ENCODE peak calls at places on chromosome 7, in nine cellular contexts. F is HTR-8/SVneo, K is KBM-7, W is head of caudate nucleus, V is NCI-H1092, H is Calu3, R is SHP77, N is ecto neural progenitor cell, X is amniotic stem cell. A is an unnamed sample.
A peak's percentile ranks its signal among the peaks of the same experiment; 100 is the strongest.

GRCh38 chr7:66146701-66147100 is 32.1 kb downstream of the CRCP start:
- DNase-seq in N (no peak), R (no peak), X (no peak), W (no peak), F (no peak), K (no peak), H (no peak), V (no peak), A (no peak)

GRCh38 chr7:105107458-105107857 is 93.5 kb downstream of the KMT2E start:
- DNase-seq in H (no peak), F (no peak), R (no peak), W (no peak), V (no peak), N (no peak), K (no peak), X (no peak), A (peak; percentile 38)

GRCh38 chr7:121084748-121085336 is 96.3 kb downstream of the CPED1 start:
- DNase-seq in V (no peak), N (no peak), K (no peak), H (peak; percentile 26), X (peak; percentile 28), W (no peak), F (peak; percentile 14), R (peak; percentile 31), A (no peak)

GRCh38 chr7:1193593-1194424 is 33.8 kb upstream of the ZFAND2A start:
- DNase-seq in K (peak; percentile 41), N (peak; percentile 70), X (no peak), F (no peak), W (peak; percentile 68), H (peak; percentile 92), V (no peak), R (peak; percentile 82), A (peak; percentile 84)

GRCh38 chr7:55574062-55574717 is 1.9 kb upstream of the VOPP1 start:
- DNase-seq in N (no peak), F (no peak), K (peak; percentile 66), H (no peak), R (no peak), X (no peak), V (no peak), W (no peak), A (no peak)

GRCh38 chr7:20698469-20698868 is 83.0 kb downstream of the ABCB5 start:
- DNase-seq in K (no peak), H (no peak), X (no peak), N (no peak), F (no peak), V (no peak), R (no peak), W (no peak), A (no peak)

GRCh38 chr7:80900583-80901576 is 18.0 kb downstream of the SEMA3C start:
- DNase-seq in V (no peak), X (peak; percentile 22), F (no peak), W (no peak), R (no peak), N (no peak), K (no peak), H (no peak), A (no peak)

GRCh38 chr7:139673230-139673629 is 104.6 kb downstream of the HIPK2 start:
- DNase-seq in V (no peak), W (no peak), K (no peak), X (no peak), R (no peak), N (no peak), F (no peak), H (no peak), A (no peak)

GRCh38 chr7:145928937-145929336 is 187.7 kb upstream of the CNTNAP2 start:
- DNase-seq in R (no peak), V (no peak), F (no peak), K (no peak), H (no peak), X (no peak), N (no peak), W (no peak), A (no peak)

GRCh38 chr7:116524609-116525297 is at the start of gene CAV1:
- DNase-seq in W (peak; percentile 68), V (no peak), H (peak; percentile 67), N (peak; percentile 66), K (peak; percentile 54), F (no peak), R (no peak), X (peak; percentile 91), A (no peak)

GRCh38 chr7:117872565-117873055 is 631 bp downstream of the CTTNBP2 start:
- DNase-seq in V (peak; percentile 37), R (no peak), N (peak; percentile 65), K (peak; percentile 38), X (no peak), H (peak; percentile 35), W (peak; percentile 80), F (no peak), A (no peak)

GRCh38 chr7:2729893-2730716 is 42.1 kb downstream of the AMZ1 start:
- DNase-seq in X (no peak), V (no peak), N (no peak), W (peak; percentile 58), F (no peak), H (no peak), R (no peak), K (no peak), A (no peak)

GRCh38 chr7:127391591-127392181 is 822 bp downstream of the ZNF800 start:
- DNase-seq in R (peak; percentile 32), V (no peak), F (no peak), H (peak; percentile 46), X (no peak), W (no peak), K (peak; percentile 55), N (peak; percentile 52), A (peak; percentile 8)

GRCh38 chr7:99092064-99092720 is 51.7 kb downstream of the SMURF1 start:
- DNase-seq in R (peak; percentile 34), V (no peak), N (no peak), K (no peak), X (no peak), F (no peak), H (peak; percentile 58), W (peak; percentile 37), A (no peak)

GRCh38 chr7:142785841-142786250 is 15.1 kb downstream of the PRSS2 start:
- DNase-seq in K (no peak), W (no peak), N (no peak), R (no peak), V (no peak), X (no peak), F (no peak), H (no peak), A (no peak)

GRCh38 chr7:38438938-38439337 is 165.5 kb upstream of the TARP start:
- DNase-seq in X (no peak), W (no peak), R (no peak), F (no peak), H (no peak), V (no peak), N (no peak), K (no peak), A (no peak)

GRCh38 chr7:32879460-32879859 is 12.1 kb downstream of the KBTBD2 start:
- DNase-seq in H (no peak), K (peak; percentile 23), V (no peak), W (no peak), X (no peak), F (no peak), R (peak; percentile 46), N (no peak), A (peak; percentile 20)

GRCh38 chr7:127794551-127794950 is 142.6 kb downstream of the SND1 start:
- DNase-seq in V (no peak), R (no peak), K (no peak), W (no peak), H (no peak), N (no peak), X (no peak), F (no peak), A (peak; percentile 50)

GRCh38 chr7:105136221-105136620 is 122.2 kb downstream of the KMT2E start:
- DNase-seq in N (no peak), H (no peak), W (no peak), K (no peak), R (no peak), X (no peak), V (no peak), F (no peak), A (no peak)

GRCh38 chr7:85452674-85453073 is 265.8 kb upstream of the SEMA3D start:
- DNase-seq in N (no peak), X (no peak), R (no peak), V (no peak), W (no peak), K (no peak), H (no peak), F (no peak), A (no peak)

GRCh38 chr7:102169651-102170416 is 116.8 kb upstream of the SH2B2 start:
- DNase-seq in F (no peak), H (no peak), R (no peak), X (no peak), N (no peak), W (no peak), V (no peak), K (no peak), A (peak; percentile 35)

GRCh38 chr7:53315986-53316385 is 280.6 kb downstream of the POM121L12 start:
- DNase-seq in V (no peak), X (no peak), N (peak; percentile 49), R (no peak), F (no peak), K (no peak), W (peak; percentile 20), H (no peak), A (peak; percentile 47)

GRCh38 chr7:74256446-74257408 is 2.5 kb upstream of the RFC2 start:
- DNase-seq in R (no peak), N (no peak), X (no peak), W (no peak), K (peak; percentile 54), F (no peak), V (no peak), H (no peak), A (no peak)

GRCh38 chr7:84328571-84328970 is 134.0 kb upstream of the SEMA3A start:
- DNase-seq in V (no peak), W (no peak), X (no peak), H (no peak), K (no peak), R (no peak), F (no peak), N (no peak), A (no peak)

GRCh38 chr7:339062-339342 is 49.0 kb downstream of the FOXL3 start:
- DNase-seq in V (no peak), F (no peak), R (no peak), H (no peak), W (no peak), K (no peak), X (no peak), N (no peak), A (no peak)

GRCh38 chr7:12220321-12221046 is 9.4 kb downstream of the TMEM106B start:
- DNase-seq in R (no peak), V (no peak), W (no peak), X (no peak), F (no peak), K (no peak), H (no peak), N (no peak), A (no peak)

GRCh38 chr7:94375167-94375566 is 19.5 kb upstream of the COL1A2 start:
- DNase-seq in R (no peak), V (no peak), N (peak; percentile 55), H (no peak), X (peak; percentile 79), K (no peak), F (peak; percentile 27), W (no peak), A (no peak)

GRCh38 chr7:129958643-129959479 is 6.1 kb upstream of the UBE2H start:
- DNase-seq in K (peak; percentile 80), H (peak; percentile 82), X (peak; percentile 55), N (no peak), W (no peak), V (no peak), F (peak; percentile 72), R (peak; percentile 8), A (no peak)

GRCh38 chr7:107939472-107940145 is 48.6 kb downstream of the DLD start:
- DNase-seq in H (no peak), N (no peak), F (no peak), V (no peak), R (no peak), K (no peak), X (peak; percentile 61), W (no peak), A (peak; percentile 69)

GRCh38 chr7:127571741-127572505 is 13.5 kb downstream of the GCC1 start:
- DNase-seq in K (no peak), N (no peak), X (no peak), W (no peak), R (no peak), F (no peak), H (no peak), V (no peak), A (no peak)